ENCODE peak calls at places on chromosomes 4 and X, in four cellular contexts. T is sigmoid colon, P is IMR-90, C is thyroid gland. R is an unnamed sample.

GRCh38 chr4:112234952-112235609 is 3.5 kb downstream of the AP1AR start:
- DNase-seq in T (peak; percentile 74), P (peak; percentile 94), C (peak; percentile 68), R (peak; percentile 80)

GRCh38 chr4:85092536-85092935 is 126.0 kb upstream of the WDFY3 start:
- DNase-seq in T (no peak), P (no peak), C (no peak), R (no peak)

GRCh38 chrX:11367609-11368430 is 74.6 kb downstream of the AMELX start:
- DNase-seq in T (no peak), P (peak; percentile 10), C (no peak), R (no peak)

GRCh38 chr4:84690481-84690880 is 107.6 kb downstream of the CDS1 start:
- DNase-seq in T (no peak), P (peak; percentile 3), C (no peak), R (no peak)

GRCh38 chr4:88027611-88028608 is 20.5 kb downstream of the PKD2 start:
- DNase-seq in T (no peak), P (peak; percentile 95), C (no peak), R (no peak)

GRCh38 chr4:107578321-107578720 is 141.7 kb downstream of the PAPSS1 start:
- DNase-seq in T (no peak), P (peak; percentile 59), C (no peak), R (no peak)

GRCh38 chr4:3475713-3476260 is 12.7 kb downstream of the DOK7 start:
- DNase-seq in T (no peak), P (no peak), C (no peak), R (no peak)

GRCh38 chr4:64271601-64272081 is 137.6 kb downstream of the TECRL start:
- DNase-seq in T (no peak), P (no peak), C (no peak), R (no peak)

DNA sequence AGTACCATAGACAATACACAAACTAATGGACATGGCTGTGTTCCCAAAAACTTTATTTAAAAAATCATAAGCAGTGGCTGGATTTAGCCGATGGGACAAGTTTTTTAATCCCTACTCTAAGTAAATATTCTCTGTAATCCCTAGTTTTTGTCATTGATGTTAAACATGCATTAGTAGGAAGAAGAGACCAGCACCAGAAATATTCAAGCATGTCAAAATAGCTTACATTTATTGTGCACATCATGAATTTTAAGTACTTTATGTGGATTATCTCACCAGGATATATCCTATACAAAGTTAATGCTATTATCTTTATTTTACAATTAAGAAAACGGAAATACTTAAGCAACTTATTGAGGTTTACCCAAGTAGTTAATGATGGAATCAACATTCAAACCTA is 46.0 kb downstream of the HSPA4L start:
- DNase-seq in T (no peak), P (no peak), C (no peak), R (no peak)
- TF ChIP-seq CTCF in T (no peak), P (no peak), C (no peak), R (no peak)

GRCh38 chr4:183873389-183874185 is 31.5 kb upstream of the STOX2 start:
- DNase-seq in T (no peak), P (no peak), C (no peak), R (no peak)

GRCh38 chr4:183875251-183875825 is 29.8 kb upstream of the STOX2 start:
- DNase-seq in T (no peak), P (no peak), C (no peak), R (no peak)

GRCh38 chr4:183878571-183878970 is 26.5 kb upstream of the STOX2 start:
- DNase-seq in T (no peak), P (no peak), C (no peak), R (no peak)

GRCh38 chr4:183872531-183872930 is 32.6 kb upstream of the STOX2 start:
- DNase-seq in T (no peak), P (peak; percentile 16), C (no peak), R (no peak)

DNA sequence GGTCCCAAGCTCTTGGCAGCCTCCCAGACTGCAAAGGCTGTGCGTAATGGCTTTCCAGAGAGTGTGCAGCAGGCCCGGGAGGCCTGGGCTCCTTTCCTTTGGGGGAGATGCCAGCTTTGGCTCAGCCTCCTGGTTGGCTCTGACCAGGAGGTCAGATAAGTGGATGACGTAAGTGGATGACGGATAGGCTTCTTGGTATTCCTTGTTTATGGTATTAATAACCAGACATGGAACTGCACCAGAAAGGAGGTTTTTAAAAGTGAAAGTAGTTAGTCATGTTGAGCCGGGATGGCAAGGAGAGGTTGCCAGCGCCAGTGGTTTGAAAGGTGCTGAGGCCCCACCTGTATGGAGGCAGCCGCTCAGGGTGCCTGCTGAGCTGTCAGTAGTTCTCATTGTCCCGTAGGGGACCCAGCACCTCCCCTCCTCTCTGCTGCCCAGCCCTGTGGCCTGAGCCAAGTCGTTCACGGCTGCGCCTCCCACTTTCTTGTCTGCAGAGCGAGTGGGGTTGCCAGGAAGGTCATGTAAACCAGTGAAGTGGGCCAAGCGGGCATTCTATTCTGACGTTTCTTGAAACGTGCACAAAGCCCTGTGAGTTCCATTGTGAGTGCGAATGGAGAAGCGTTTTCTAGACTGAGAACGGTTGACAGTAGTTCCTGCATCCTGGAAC is 28.7 kb upstream of the STOX2 start:
- DNase-seq in T (peak; percentile 80), P (peak; percentile 85), C (peak; percentile 96), R (peak; percentile 61)
- H3K27ac ChIP-seq in T (peak overlapping the region; percentile 83), P (peak overlapping the region; percentile 1), C (peak overlapping the region; percentile 91), R (peak overlapping the region; percentile 42)

GRCh38 chrX:54747713-54748393 is 50.2 kb downstream of the ITIH6 start:
- DNase-seq in T (no peak), P (no peak), C (no peak), R (no peak)

GRCh38 chrX:54748626-54749025 is 49.4 kb downstream of the ITIH6 start:
- DNase-seq in T (no peak), P (no peak), C (no peak), R (no peak)

GRCh38 chrX:54746928-54747327 is 51.1 kb downstream of the ITIH6 start:
- DNase-seq in T (no peak), P (no peak), C (no peak), R (no peak)

DNA sequence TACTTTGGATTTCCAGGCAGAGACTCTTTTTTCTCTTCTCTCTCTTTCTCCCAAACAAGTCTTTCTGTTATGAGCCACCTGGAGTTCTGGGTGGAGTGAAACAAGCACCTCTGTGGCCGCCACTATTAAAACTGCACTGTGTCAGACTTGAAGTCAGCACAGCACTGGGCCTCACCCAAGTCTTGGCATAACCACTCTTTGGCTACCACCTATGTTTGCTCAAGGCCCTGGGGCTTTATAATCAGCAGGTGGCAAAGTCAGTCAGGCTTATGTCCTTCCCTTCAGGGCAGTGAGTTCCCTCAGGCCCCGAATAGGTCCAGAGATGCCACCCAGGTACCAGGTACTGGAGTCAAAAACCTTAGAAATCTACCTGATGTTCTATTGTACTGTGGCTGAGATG is 52.4 kb downstream of the ITIH6 start:
- DNase-seq in T (no peak), P (no peak), C (no peak), R (peak; percentile 31)
- TF ChIP-seq CTCF in T (no peak), P (no peak), C (no peak), R (no peak)

DNA sequence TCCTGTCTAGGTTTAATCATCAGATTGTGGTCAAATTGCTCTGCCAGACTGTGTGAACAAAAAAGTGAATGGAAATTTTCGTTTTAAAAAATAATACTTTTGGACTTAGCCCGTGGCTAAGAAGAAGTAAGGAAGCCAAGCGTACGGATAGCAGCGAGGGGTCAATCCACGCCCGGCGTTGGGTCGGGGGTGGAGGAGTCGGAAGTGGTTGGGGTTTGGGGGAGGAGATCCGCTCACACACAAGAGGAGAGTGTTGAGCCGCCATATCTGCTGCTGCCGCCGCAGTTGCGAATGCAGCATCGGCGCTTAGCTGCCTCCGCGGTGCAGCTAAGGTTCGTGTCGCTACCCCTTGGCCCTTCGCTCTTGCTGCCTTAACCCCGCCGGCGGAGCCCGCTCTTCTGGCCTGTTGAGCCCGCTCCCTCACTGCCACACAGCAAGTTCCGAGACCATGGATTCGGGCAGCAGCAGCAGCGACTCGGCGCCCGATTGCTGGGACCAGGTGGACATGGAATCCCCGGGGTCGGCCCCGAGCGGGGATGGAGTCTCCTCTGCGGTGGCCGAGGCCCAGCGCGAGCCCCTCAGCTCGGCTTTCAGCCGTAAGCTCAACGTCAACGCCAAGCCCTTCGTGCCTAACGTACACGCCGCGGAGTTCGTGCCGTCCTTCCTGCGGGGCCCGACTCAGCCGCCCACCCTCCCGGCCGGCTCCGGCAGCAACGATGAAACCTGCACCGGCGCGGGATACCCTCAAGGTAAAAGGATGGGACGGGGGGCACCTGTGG is at the start of gene GSPT2:
- DNase-seq in T (peak; percentile 86), P (peak; percentile 76), C (peak; percentile 62), R (peak; percentile 41)
- H3K27ac ChIP-seq in T (peak within 1 kb of the TSS; percentile 70), P (peak within 1 kb of the TSS; percentile 91), C (peak within 1 kb of the TSS; percentile 15), R (peak within 1 kb of the TSS; percentile 31)

GRCh38 chr4:77433102-77433733 is 172.4 kb upstream of the CXCL13 start:
- DNase-seq in T (no peak), P (peak; percentile 2), C (peak; percentile 28), R (peak; percentile 28)
- TF ChIP-seq CTCF in T (peak; percentile 26), P (peak; percentile 19), C (peak; percentile 41), R (peak; percentile 70)

GRCh38 chrX:95884196-95884595 is 800.4 kb upstream of the DIAPH2 start:
- DNase-seq in T (no peak), P (no peak), C (no peak), R (peak; percentile 51)
- H3K27ac ChIP-seq in T (peak overlapping the region; percentile 12), P (no peak overlapping the region), C (no peak overlapping the region), R (peak overlapping the region; percentile 43)